ENCODE peak calls at places on chromosomes 11 and 22, in six cellular contexts. C, V, K, Q, H and A are unnamed samples.

GRCh38 chr22:40263191-40263590 is 83.1 kb upstream of the ADSL start:
- DNase-seq in Q (no peak), C (no peak), K (peak), H (no peak), V (no peak), A (no peak)

GRCh38 chr11:2287102-2287501 is 14.6 kb downstream of the C11orf21 start:
- DNase-seq in Q (no peak), C (peak), V (no peak), K (no peak), H (no peak), A (peak)

GRCh38 chr11:19786644-19787043 is 74.0 kb downstream of the NAV2 start:
- DNase-seq in Q (no peak), K (no peak), C (no peak), H (no peak), V (no peak), A (no peak)

GRCh38 chr22:23404689-23405365 is 175.3 kb downstream of the IGLL1 start:
- DNase-seq in Q (peak), H (peak), K (peak), C (peak), V (no peak), A (peak)

GRCh38 chr11:69814902-69815301 is 4.3 kb downstream of the FGF3 start:
- DNase-seq in C (no peak), K (no peak), Q (no peak), H (no peak), V (no peak), A (no peak)

GRCh38 chr11:106468091-106468490 is 390.6 kb downstream of the AASDHPPT start:
- DNase-seq in V (no peak), Q (no peak), H (peak), K (peak), C (no peak), A (no peak)

GRCh38 chr11:104618949-104619348 is 279.3 kb downstream of the CASP12 start:
- DNase-seq in H (no peak), Q (no peak), K (no peak), V (no peak), C (no peak), A (no peak)

GRCh38 chr22:47007496-47007895 is 245.0 kb downstream of the TBC1D22A start:
- DNase-seq in Q (no peak), C (peak), K (no peak), V (no peak), H (no peak), A (no peak)